ENCODE peak calls at places on chromosomes 13 and 19, in five cellular contexts. H is natural killer cell; I is M059J; P is epithelial cell of esophagus; T is activated naive CD8-positive, alpha-beta T cell treated with anti-CD3 and anti-CD28 coated beads, Interleukin-2, amount 50 U/mL, for 16 hours. D is an unnamed sample.

GRCh38 chr13:26847281-26847680 is 86.7 kb upstream of the GPR12 start:
- DNase-seq in H (no peak), I (no peak), P (no peak), T (no peak), D (no peak)

GRCh38 chr13:103788061-103788652 is 721.9 kb upstream of the SLC10A2 start:
- DNase-seq in H (no peak), I (no peak), P (peak), T (no peak), D (no peak)

GRCh38 chr13:55263045-55263444 is 1877.7 kb upstream of the PRR20A start:
- DNase-seq in H (no peak), I (no peak), P (no peak), T (no peak), D (no peak)

GRCh38 chr19:10603084-10603872 is 16.2 kb upstream of the AP1M2 start:
- DNase-seq in H (peak), I (no peak), P (no peak), T (peak), D (peak)

GRCh38 chr13:76293346-76293745 is 592.9 kb downstream of the KCTD12 start:
- DNase-seq in H (no peak), I (peak), P (peak), T (no peak), D (no peak)

GRCh38 chr19:50658438-50659317 is 9.4 kb downstream of the C19orf81 start:
- DNase-seq in H (peak), I (peak), P (peak), T (peak), D (peak)

GRCh38 chr19:54418030-54418929 is 3.0 kb downstream of the TTYH1 start:
- DNase-seq in H (peak), I (peak), P (no peak), T (no peak), D (peak)

GRCh38 chr13:28478127-28478526 is 16.8 kb downstream of the FLT1 start:
- DNase-seq in H (no peak), I (no peak), P (no peak), T (no peak), D (no peak)

GRCh38 chr19:38654478-38655079 is 7.1 kb downstream of the ACTN4 start:
- DNase-seq in H (no peak), I (peak), P (no peak), T (no peak), D (no peak)

GRCh38 chr19:18866800-18867123 is 29.2 kb downstream of the CERS1 start:
- DNase-seq in H (no peak), I (no peak), P (no peak), T (no peak), D (no peak)

GRCh38 chr19:10191347-10191746 is 3.4 kb downstream of the DNMT1 start:
- DNase-seq in H (no peak), I (peak), P (no peak), T (no peak), D (no peak)

GRCh38 chr13:30204564-30204963 is 102.8 kb downstream of the KATNAL1 start:
- DNase-seq in H (no peak), I (no peak), P (no peak), T (no peak), D (no peak)

GRCh38 chr13:113493315-113493951 is 2.9 kb upstream of the DCUN1D2 start:
- DNase-seq in H (no peak), I (peak), P (peak), T (no peak), D (no peak)

GRCh38 chr19:44752816-44753618 is 4.5 kb downstream of the BCL3 start:
- DNase-seq in H (peak), I (peak), P (peak), T (peak), D (peak)

GRCh38 chr19:4390017-4390861 is 10.1 kb downstream of the SH3GL1 start:
- DNase-seq in H (no peak), I (no peak), P (no peak), T (no peak), D (no peak)

GRCh38 chr19:56866563-56866962 is 26.0 kb upstream of the PEG3 start:
- DNase-seq in H (no peak), I (no peak), P (no peak), T (no peak), D (no peak)

GRCh38 chr19:56476671-56477428 is at the start of gene ZNF667:
- DNase-seq in H (peak), I (peak), P (peak), T (no peak), D (no peak)

GRCh38 chr19:13100871-13101589 is 1.6 kb downstream of the LYL1 start:
- DNase-seq in H (no peak), I (no peak), P (no peak), T (no peak), D (no peak)

GRCh38 chr19:40323705-40324104 is 24.5 kb downstream of the C19orf47 start:
- DNase-seq in H (no peak), I (no peak), P (no peak), T (no peak), D (no peak)

GRCh38 chr19:47663435-47663910 is 49.7 kb upstream of the EHD2 start:
- DNase-seq in H (no peak), I (peak), P (peak), T (no peak), D (no peak)

GRCh38 chr19:21580101-21580500 is 74.7 kb downstream of the ZNF429 start:
- DNase-seq in H (no peak), I (no peak), P (no peak), T (no peak), D (no peak)

GRCh38 chr19:1997353-1998233 is 17.9 kb downstream of the BTBD2 start:
- DNase-seq in H (no peak), I (no peak), P (peak), T (no peak), D (no peak)

GRCh38 chr13:25771641-25772478 is 280.0 kb downstream of the SHISA2 start:
- DNase-seq in H (no peak), I (peak), P (peak), T (no peak), D (no peak)

GRCh38 chr19:46661735-46662592 is 982 bp upstream of the DACT3 start:
- DNase-seq in H (peak), I (peak), P (peak), T (peak), D (peak)

GRCh38 chr19:16467581-16467980 is 4.2 kb downstream of the EPS15L1 start:
- DNase-seq in H (no peak), I (no peak), P (no peak), T (no peak), D (no peak)

GRCh38 chr19:3057275-3057714 is 5.0 kb downstream of the TLE5 start:
- DNase-seq in H (no peak), I (peak), P (peak), T (no peak), D (no peak)

GRCh38 chr13:49938274-49938673 is 2.1 kb upstream of the SPRYD7 start:
- DNase-seq in H (no peak), I (no peak), P (no peak), T (no peak), D (no peak)

GRCh38 chr19:7550169-7550770 is 14.8 kb downstream of the PNPLA6 start:
- DNase-seq in H (no peak), I (no peak), P (no peak), T (no peak), D (no peak)

GRCh38 chr19:28027116-28027515 is 1185.8 kb downstream of the UQCRFS1 start:
- DNase-seq in H (no peak), I (no peak), P (no peak), T (no peak), D (no peak)

GRCh38 chr19:19250196-19250801 is 22.8 kb downstream of the TM6SF2 start:
- DNase-seq in H (no peak), I (no peak), P (no peak), T (no peak), D (no peak)

GRCh38 chr19:47111081-47111589 is 2.4 kb downstream of the ZC3H4 start:
- DNase-seq in H (peak), I (no peak), P (no peak), T (no peak), D (peak)

GRCh38 chr13:37070956-37071355 is 11.5 kb upstream of the SUPT20H start:
- DNase-seq in H (no peak), I (no peak), P (no peak), T (no peak), D (no peak)

GRCh38 chr13:90032841-90033493 is 1314.5 kb upstream of the MIR17HG start:
- DNase-seq in H (no peak), I (no peak), P (no peak), T (no peak), D (no peak)

GRCh38 chr13:67230774-67231480 is 791 bp upstream of the PCDH9 start:
- DNase-seq in H (peak), I (peak), P (peak), T (no peak), D (peak)